ENCODE peak calls at places on chromosomes 4 and X, in six cellular contexts. I, B, Z, T, E and F are unnamed samples.

GRCh38 chrX:150880808-150881165 is 17.7 kb downstream of the CD99L2 start:
- DNase-seq in E (no peak), I (no peak), Z (no peak), T (no peak), B (no peak), F (no peak)

GRCh38 chr4:128635141-128635911 is 174.2 kb upstream of the JADE1 start:
- DNase-seq in E (no peak), T (peak), I (no peak), B (no peak), Z (peak), F (no peak)

GRCh38 chr4:111283066-111283677 is 660.3 kb upstream of the PITX2 start:
- DNase-seq in Z (peak), E (peak), B (peak), I (peak), T (peak), F (peak)

GRCh38 chr4:55793479-55793878 is 26.1 kb upstream of the EXOC1L start:
- DNase-seq in I (peak), B (no peak), Z (no peak), T (no peak), E (peak), F (no peak)

GRCh38 chr4:73892966-73893365 is 23.8 kb downstream of the CXCL1 start:
- DNase-seq in Z (no peak), B (no peak), E (no peak), T (no peak), I (no peak), F (no peak)

GRCh38 chr4:42136371-42136770 is 16.1 kb downstream of the BEND4 start:
- DNase-seq in Z (no peak), T (no peak), I (no peak), B (no peak), E (no peak), F (no peak)

GRCh38 chr4:151627491-151627890 is 133.3 kb downstream of the GATB start:
- DNase-seq in E (peak), T (no peak), B (no peak), I (no peak), Z (peak), F (no peak)

GRCh38 chr4:74440356-74440755 is 4.6 kb upstream of the AREG start:
- DNase-seq in I (no peak), B (no peak), E (peak), Z (peak), T (no peak), F (no peak)